ENCODE peak calls at places on chromosomes 16 and 17, in six cellular contexts. M is tibial nerve, P is Peyer's patch, I is testis, A is uterus, L is dorsolateral prefrontal cortex. V is an unnamed sample.

GRCh38 chr17:3594056-3594810 is 15.0 kb downstream of the TRPV1 start:
- DNase-seq in I (peak; percentile 34), L (peak; percentile 83), A (no peak), P (no peak), M (no peak), V (no peak)

GRCh38 chr16:4373909-4374742 is 2.5 kb downstream of the VASN start:
- DNase-seq in A (peak; percentile 94), M (peak; percentile 78), P (peak; percentile 74), I (peak; percentile 93), L (peak; percentile 66), V (peak; percentile 94)

GRCh38 chr16:632486-633335 is 1.9 kb downstream of the WFIKKN1 start:
- DNase-seq in A (no peak), L (no peak), P (no peak), I (no peak), M (no peak), V (no peak)

GRCh38 chr16:14371778-14372431 is 258.2 kb downstream of the PARN start:
- DNase-seq in A (no peak), P (no peak), I (no peak), M (no peak), L (no peak), V (no peak)

GRCh38 chr16:60771138-60771537 is 1265.1 kb downstream of the CDH8 start:
- DNase-seq in I (no peak), A (no peak), L (no peak), P (no peak), M (no peak), V (no peak)

GRCh38 chr17:31249742-31250141 is 47.3 kb downstream of the OMG start:
- DNase-seq in M (no peak), L (no peak), I (no peak), P (no peak), A (no peak), V (no peak)

GRCh38 chr17:83081561-83082201 is 2.3 kb downstream of the METRNL start:
- DNase-seq in A (peak; percentile 47), M (no peak), L (no peak), P (peak; percentile 92), I (peak; percentile 60), V (peak; percentile 89)

GRCh38 chr16:88315543-88316105 is 67.1 kb upstream of the ZNF469 start:
- DNase-seq in P (peak; percentile 54), I (no peak), L (no peak), A (peak; percentile 48), M (no peak), V (no peak)

GRCh38 chr16:83552193-83552592 is 255.6 kb upstream of the HSBP1 start:
- DNase-seq in I (no peak), A (no peak), P (no peak), L (no peak), M (no peak), V (no peak)

GRCh38 chr17:28725166-28725659 is 820 bp downstream of the TLCD1 start:
- DNase-seq in M (no peak), A (no peak), P (no peak), L (no peak), I (no peak), V (no peak)

GRCh38 chr17:17060001-17060929 is 18.0 kb downstream of the MPRIP start:
- DNase-seq in P (peak; percentile 39), L (no peak), M (no peak), A (peak; percentile 20), I (no peak), V (peak; percentile 55)

GRCh38 chr16:70743791-70744190 is 57.2 kb downstream of the VAC14 start:
- DNase-seq in I (no peak), M (no peak), L (no peak), P (no peak), A (no peak), V (no peak)

GRCh38 chr16:4110680-4111079 is 5.6 kb downstream of the ADCY9 start:
- DNase-seq in P (peak; percentile 50), I (peak; percentile 51), A (no peak), M (no peak), L (no peak), V (no peak)

GRCh38 chr16:73405851-73406250 is 357.9 kb upstream of the ZFHX3 start:
- DNase-seq in A (no peak), I (no peak), M (no peak), P (no peak), L (no peak), V (no peak)

GRCh38 chr17:47962901-47963300 is 5.2 kb upstream of the PRR15L start:
- DNase-seq in P (no peak), L (no peak), A (no peak), M (no peak), I (no peak), V (no peak)

GRCh38 chr16:74773431-74774222 is 993 bp downstream of the FA2H start:
- DNase-seq in P (no peak), I (no peak), L (no peak), M (no peak), A (no peak), V (no peak)

GRCh38 chr17:40696651-40697072 is 6.9 kb downstream of the KRT24 start:
- DNase-seq in I (no peak), P (no peak), M (no peak), L (no peak), A (no peak), V (no peak)

GRCh38 chr16:73915939-73916451 is 380.6 kb upstream of the PSMD7 start:
- DNase-seq in M (no peak), I (no peak), L (no peak), A (no peak), P (no peak), V (no peak)

GRCh38 chr16:70627696-70628095 is 18.7 kb upstream of the IL34 start:
- DNase-seq in L (no peak), I (no peak), M (no peak), P (no peak), A (no peak), V (no peak)

GRCh38 chr16:48299471-48299870 is 52.1 kb upstream of the ABCC11 start:
- DNase-seq in P (no peak), L (no peak), A (no peak), I (no peak), M (no peak), V (no peak)

GRCh38 chr16:85347213-85347591 is 234.9 kb upstream of the CIBAR2 start:
- DNase-seq in P (peak; percentile 62), A (no peak), M (no peak), I (peak; percentile 70), L (no peak), V (no peak)
- TF ChIP-seq CTCF in P (peak; percentile 23), A (no peak), M (no peak), I (peak; percentile 47), L (peak; percentile 45), V (peak; percentile 11)

GRCh38 chr16:54923988-54924387 is 6.7 kb upstream of the IRX5 start:
- DNase-seq in L (no peak), M (no peak), I (no peak), A (no peak), P (no peak), V (no peak)
- H3K4me3 ChIP-seq in L (no peak overlapping the region), M (no peak overlapping the region), I (no peak overlapping the region), A (no peak overlapping the region), P (no peak overlapping the region), V (no peak overlapping the region)

GRCh38 chr17:50950002-50950877 is 84.1 kb upstream of the TOB1 start:
- DNase-seq in M (peak; percentile 59), P (peak; percentile 87), I (peak; percentile 79), L (peak; percentile 74), A (peak; percentile 88), V (peak; percentile 96)
- H3K27ac ChIP-seq in M (peak overlapping the region; percentile 91), P (peak overlapping the region; percentile 94), I (peak overlapping the region; percentile 76), L (peak overlapping the region; percentile 84), A (peak overlapping the region; percentile 96), V (peak overlapping the region; percentile 96)

GRCh38 chr16:86517652-86518258 is 7.4 kb downstream of the FOXF1 start:
- DNase-seq in M (peak; percentile 49), L (peak; percentile 57), A (peak; percentile 44), P (peak; percentile 76), I (peak; percentile 73), V (peak; percentile 81)
- TF ChIP-seq CTCF in M (peak; percentile 65), L (peak; percentile 85), A (peak; percentile 74), P (peak; percentile 49), I (peak; percentile 67), V (peak; percentile 62)

GRCh38 chr17:59004338-59005111 is 102.2 kb downstream of the TRIM37 start:
- DNase-seq in I (peak; percentile 83), L (peak; percentile 34), A (peak; percentile 50), P (peak; percentile 89), M (peak; percentile 66), V (peak; percentile 63)
- H3K4me3 ChIP-seq in I (no peak overlapping the region), L (no peak overlapping the region), A (no peak overlapping the region), P (no peak overlapping the region), M (no peak overlapping the region), V (no peak overlapping the region)